ENCODE peak calls at places on chromosomes 16 and 17, in five cellular contexts. W, Z, X, H and L are unnamed samples. For H3K9me3, the result is how much of the 10 kb centered on the place peaks cover.

GRCh38 chr17:1177099-1177996 is 2.4 kb downstream of the ABR start:
- DNase-seq in W (no peak), Z (peak), X (no peak), H (no peak), L (no peak)

GRCh38 chr17:55660171-55660886 is 62.3 kb downstream of the TMEM100 start:
- DNase-seq in W (no peak), Z (no peak), X (no peak), H (no peak), L (no peak)

GRCh38 chr17:66302761-66303626 is 581 bp downstream of the PRKCA start:
- DNase-seq in W (peak), Z (peak), X (peak), H (peak), L (peak)

GRCh38 chr17:13253746-13254410 is 236.1 kb upstream of the ELAC2 start:
- DNase-seq in W (no peak), Z (no peak), X (no peak), H (no peak), L (no peak)

GRCh38 chr17:8126306-8127066 is 2.6 kb upstream of the HES7 start:
- DNase-seq in W (no peak), Z (peak), X (peak), H (peak), L (peak)

GRCh38 chr16:19307587-19308241 is 22.2 kb downstream of the CLEC19A start:
- DNase-seq in W (no peak), Z (no peak), X (no peak), H (no peak), L (no peak)

GRCh38 chr17:8173871-8174322 is 2.3 kb downstream of the TMEM107 start:
- DNase-seq in W (no peak), Z (no peak), X (peak), H (no peak), L (no peak)

GRCh38 chr17:31753011-31753410 is 106.0 kb downstream of the COPRS start:
- DNase-seq in W (no peak), Z (no peak), X (no peak), H (no peak), L (no peak)

GRCh38 chr17:2894782-2895181 is 98.5 kb downstream of the RAP1GAP2 start:
- DNase-seq in W (no peak), Z (no peak), X (no peak), H (no peak), L (no peak)

GRCh38 chr16:28983644-28984043 is 1.2 kb upstream of the LAT start:
- DNase-seq in W (no peak), Z (no peak), X (no peak), H (no peak), L (no peak)

GRCh38 chr17:13619462-13619861 is 17.7 kb upstream of the HS3ST3A1 start:
- DNase-seq in W (no peak), Z (no peak), X (no peak), H (no peak), L (no peak)

GRCh38 chr17:9544221-9544620 is 31.4 kb downstream of the STX8 start:
- DNase-seq in W (no peak), Z (no peak), X (no peak), H (no peak), L (no peak)

GRCh38 chr16:752008-752315 is 8.6 kb upstream of the MSLN start:
- DNase-seq in W (no peak), Z (no peak), X (no peak), H (no peak), L (no peak)

GRCh38 chr16:6643083-6643686 is 689.5 kb upstream of the RBFOX1 start:
- DNase-seq in W (no peak), Z (peak), X (peak), H (peak), L (no peak)

GRCh38 chr16:85041184-85041928 is 13.8 kb downstream of the KIAA0513 start:
- DNase-seq in W (peak), Z (no peak), X (no peak), H (no peak), L (no peak)

GRCh38 chr16:67543582-67543981 is 15.0 kb downstream of the RIPOR1 start:
- DNase-seq in W (peak), Z (no peak), X (no peak), H (no peak), L (no peak)

GRCh38 chr17:18992454-18993130 is 12.0 kb downstream of the FAM83G start:
- DNase-seq in W (peak), Z (no peak), X (no peak), H (no peak), L (no peak)

GRCh38 chr17:44920565-44920940 is 5.3 kb upstream of the GFAP start:
- DNase-seq in W (peak), Z (no peak), X (no peak), H (peak), L (no peak)

GRCh38 chr17:7237761-7238417 is 1.4 kb downstream of the PHF23 start:
- DNase-seq in W (peak), Z (peak), X (peak), H (peak), L (peak)

GRCh38 chr17:70405492-70406220 is 236.3 kb downstream of the KCNJ2 start:
- DNase-seq in W (no peak), Z (peak), X (peak), H (no peak), L (no peak)

GRCh38 chr16:46857261-46857962 is 26.4 kb upstream of the C16orf87 start:
- DNase-seq in W (no peak), Z (peak), X (peak), H (no peak), L (no peak)

DNA sequence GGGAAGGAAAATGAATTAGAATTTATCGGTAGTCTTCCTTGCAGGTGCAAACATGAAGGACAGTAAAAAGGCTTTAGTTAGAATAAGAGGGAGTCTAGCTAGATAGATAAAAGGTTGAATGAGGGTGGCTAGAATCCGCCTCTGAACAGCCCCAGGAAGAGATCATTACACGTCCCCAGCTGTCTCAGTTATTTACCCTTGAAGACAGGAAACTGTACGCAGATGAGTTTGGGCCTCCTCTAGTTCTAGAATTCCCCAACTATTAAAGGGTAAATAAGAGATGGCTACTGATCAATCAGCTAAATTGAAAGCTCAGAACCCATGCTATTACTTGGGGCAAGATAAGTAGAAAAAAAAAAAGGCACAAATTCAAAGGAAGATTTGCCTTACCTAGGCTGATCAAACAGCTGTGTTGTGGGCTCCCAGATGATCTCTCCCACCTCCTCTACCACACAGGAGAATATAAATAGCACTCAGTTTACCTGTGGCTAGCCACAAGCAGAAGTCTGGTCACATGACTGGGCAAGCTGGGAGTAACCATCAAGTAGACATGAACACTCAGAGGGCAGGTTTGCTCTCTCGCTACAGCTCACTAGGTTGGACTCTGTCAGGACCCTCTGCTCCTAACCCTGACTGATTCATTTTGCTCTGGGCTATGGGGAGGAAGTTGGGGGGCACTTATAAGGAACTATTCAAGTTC is 17.0 kb downstream of the FAM117A start:
- DNase-seq in W (no peak), Z (no peak), X (no peak), H (no peak), L (no peak)
- H3K27ac ChIP-seq in W (no peak), Z (no peak), X (no peak), H (no peak), L (no peak)

GRCh38 chr17:72635034-72635654 is 457.3 kb downstream of the SLC39A11 start:
- DNase-seq in W (no peak), Z (no peak), X (no peak), H (no peak), L (no peak)
- H3K4me3 ChIP-seq in W (no peak), Z (no peak), X (no peak), H (no peak), L (no peak)

GRCh38 chr16:68575082-68575481 is 36.0 kb downstream of the ZFP90 start:
- DNase-seq in W (no peak), Z (no peak), X (no peak), H (no peak), L (no peak)

GRCh38 chr16:68577352-68577853 is 38.3 kb downstream of the ZFP90 start:
- DNase-seq in W (no peak), Z (no peak), X (no peak), H (no peak), L (no peak)

DNA sequence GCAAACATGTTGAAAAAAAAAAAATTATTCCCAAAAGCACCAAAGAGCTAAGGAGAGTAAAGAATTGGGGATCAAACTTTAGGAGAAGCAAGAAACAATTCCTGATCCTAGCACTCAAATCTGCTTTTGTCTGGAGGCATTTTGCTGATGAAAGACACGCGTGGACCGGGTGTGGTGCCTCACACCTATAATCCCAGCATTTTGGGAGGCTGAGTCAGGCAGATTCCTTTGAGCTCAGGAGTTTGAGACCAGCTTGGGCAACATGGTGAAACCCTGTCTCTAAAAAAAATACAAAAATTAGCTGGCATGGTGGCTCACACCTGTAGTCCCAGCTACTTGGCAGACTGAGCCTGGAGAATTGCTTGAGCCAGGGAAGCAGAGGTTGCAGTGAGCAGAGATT is 35.4 kb downstream of the ZFP90 start:
- DNase-seq in W (no peak), Z (no peak), X (no peak), H (no peak), L (no peak)
- H3K9me3 ChIP-seq in W (half or more), Z (half or more), X (half or more), H (under half), L (under half)

DNA sequence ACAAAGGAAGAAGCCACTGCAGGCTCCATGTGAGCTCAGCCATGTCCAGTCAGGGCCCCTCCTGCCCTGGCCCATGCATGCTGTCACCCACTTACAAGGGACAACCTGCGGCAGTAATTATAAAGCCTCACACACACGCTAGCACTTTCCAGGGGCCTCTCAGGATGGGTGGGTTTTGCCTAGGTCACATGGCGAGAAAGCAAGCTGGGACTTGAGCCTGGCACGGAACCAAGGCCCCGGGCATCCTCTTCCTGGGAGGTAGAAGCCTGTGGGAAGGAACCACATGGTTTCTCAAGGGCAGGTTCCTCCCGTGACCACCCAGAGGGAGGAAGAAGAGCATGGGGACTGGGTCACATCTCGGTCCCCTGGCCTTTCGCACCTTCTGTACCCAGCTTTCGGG is 7.0 kb downstream of the ZNF319 start:
- DNase-seq in W (peak), Z (no peak), X (no peak), H (no peak), L (no peak)
- H3K27ac ChIP-seq in W (peak), Z (no peak), X (peak), H (no peak), L (no peak)

DNA sequence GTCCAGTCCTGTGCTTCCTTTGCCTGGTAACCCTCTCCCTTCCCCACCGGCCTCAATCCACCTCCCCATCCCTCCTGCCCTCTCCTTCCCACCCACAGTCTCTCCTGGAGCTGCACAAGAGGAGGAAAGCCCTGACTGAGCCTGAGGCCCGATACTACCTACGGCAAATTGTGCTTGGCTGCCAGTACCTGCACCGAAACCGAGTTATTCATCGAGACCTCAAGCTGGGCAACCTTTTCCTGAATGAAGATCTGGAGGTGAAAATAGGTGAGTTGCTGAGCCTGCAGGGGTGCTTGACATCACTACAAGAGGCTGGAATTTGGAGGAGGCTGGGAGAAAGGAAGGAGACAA is 1.3 kb downstream of the PLK1 start:
- DNase-seq in W (no peak), Z (no peak), X (no peak), H (no peak), L (no peak)
- H3K4me3 ChIP-seq in W (no peak), Z (peak), X (peak), H (no peak), L (no peak)

DNA sequence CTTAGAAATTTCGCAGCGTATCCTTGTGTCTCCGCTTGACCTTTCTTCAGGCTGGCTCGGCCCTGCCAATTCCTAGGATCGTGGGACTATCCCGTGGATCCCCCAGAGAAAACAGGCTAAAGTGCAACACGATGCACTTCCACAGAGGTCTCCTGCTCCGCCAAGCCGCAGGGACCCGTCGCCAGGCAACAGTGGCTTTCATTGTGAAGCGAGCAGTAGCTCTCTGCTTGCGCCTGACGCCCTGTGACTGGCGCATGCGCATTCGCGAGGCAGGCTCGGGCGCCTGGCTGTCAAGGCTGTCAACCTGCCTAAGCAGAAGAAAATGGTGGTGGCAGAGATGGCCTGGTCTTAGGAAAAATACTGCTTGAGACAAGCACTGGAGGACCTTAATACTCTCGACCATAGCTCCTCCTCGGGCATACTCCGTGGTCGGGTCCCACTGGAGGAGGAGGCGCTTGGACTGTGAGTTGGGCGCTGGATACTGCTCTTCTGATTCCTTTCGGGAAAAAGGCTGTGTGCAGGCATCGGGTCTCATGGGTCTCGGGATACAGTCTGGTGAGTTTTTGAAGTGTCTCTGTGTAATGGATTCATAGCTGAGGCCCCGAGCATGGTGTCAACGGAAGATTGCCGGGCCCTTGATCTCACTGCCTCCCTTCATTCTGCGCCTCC is 2336.1 kb downstream of the TP53TG3F start:
- DNase-seq in W (no peak), Z (no peak), X (no peak), H (no peak), L (no peak)
- H3K9me3 ChIP-seq in W (under half), Z (under half), X (under half), H (under half), L (under half)